ENCODE peak calls at places on chromosomes 12 and 14, in five cellular contexts. O, V, W, T and Q are unnamed samples.

GRCh38 chr12:45934956-45935355 is 55.4 kb downstream of the SCAF11 start:
- DNase-seq in O (no peak), V (no peak), W (no peak), T (no peak), Q (no peak)

GRCh38 chr12:9123741-9124140 is 8.0 kb upstream of the A2M start:
- DNase-seq in O (no peak), V (peak; percentile 77), W (no peak), T (no peak), Q (no peak)

GRCh38 chr12:94536040-94536965 is 76.6 kb upstream of the CEP83 start:
- DNase-seq in O (no peak), V (no peak), W (no peak), T (no peak), Q (no peak)

GRCh38 chr12:131605304-131605829 is 105.5 kb upstream of the SFSWAP start:
- DNase-seq in O (no peak), V (no peak), W (no peak), T (no peak), Q (no peak)

GRCh38 chr12:48765753-48766162 is 23.1 kb downstream of the ADCY6 start:
- DNase-seq in O (peak; percentile 60), V (peak; percentile 26), W (no peak), T (no peak), Q (no peak)

GRCh38 chr12:119061208-119061796 is 80.0 kb downstream of the SRRM4 start:
- DNase-seq in O (peak; percentile 49), V (peak; percentile 19), W (peak; percentile 7), T (no peak), Q (peak; percentile 41)

GRCh38 chr12:120944645-120945217 is 33.6 kb upstream of the HNF1A start:
- DNase-seq in O (peak; percentile 69), V (peak; percentile 44), W (no peak), T (no peak), Q (peak; percentile 35)

GRCh38 chr12:11307143-11307542 is 3.1 kb downstream of the PRB4 start:
- DNase-seq in O (no peak), V (no peak), W (no peak), T (no peak), Q (no peak)

GRCh38 chr12:66620703-66621102 is 58.2 kb downstream of the GRIP1 start:
- DNase-seq in O (no peak), V (no peak), W (no peak), T (no peak), Q (no peak)

GRCh38 chr12:67220065-67220464 is 49.1 kb upstream of the CAND1 start:
- DNase-seq in O (peak; percentile 32), V (no peak), W (no peak), T (no peak), Q (peak; percentile 48)

GRCh38 chr12:117380083-117380482 is 18.7 kb upstream of the NOS1 start:
- DNase-seq in O (no peak), V (no peak), W (no peak), T (no peak), Q (no peak)

GRCh38 chr12:44930972-44931600 is 55.0 kb upstream of the NELL2 start:
- DNase-seq in O (peak; percentile 36), V (peak; percentile 72), W (peak; percentile 34), T (peak; percentile 26), Q (peak; percentile 68)

GRCh38 chr14:61615743-61616523 is 79.4 kb upstream of the HIF1A start:
- DNase-seq in O (no peak), V (no peak), W (peak; percentile 59), T (no peak), Q (no peak)

GRCh38 chr14:56057071-56057865 is 60.9 kb upstream of the PELI2 start:
- DNase-seq in O (no peak), V (no peak), W (peak; percentile 60), T (no peak), Q (no peak)

GRCh38 chr14:80047761-80048160 is 163.5 kb downstream of the DIO2 start:
- DNase-seq in O (no peak), V (no peak), W (no peak), T (no peak), Q (no peak)

DNA sequence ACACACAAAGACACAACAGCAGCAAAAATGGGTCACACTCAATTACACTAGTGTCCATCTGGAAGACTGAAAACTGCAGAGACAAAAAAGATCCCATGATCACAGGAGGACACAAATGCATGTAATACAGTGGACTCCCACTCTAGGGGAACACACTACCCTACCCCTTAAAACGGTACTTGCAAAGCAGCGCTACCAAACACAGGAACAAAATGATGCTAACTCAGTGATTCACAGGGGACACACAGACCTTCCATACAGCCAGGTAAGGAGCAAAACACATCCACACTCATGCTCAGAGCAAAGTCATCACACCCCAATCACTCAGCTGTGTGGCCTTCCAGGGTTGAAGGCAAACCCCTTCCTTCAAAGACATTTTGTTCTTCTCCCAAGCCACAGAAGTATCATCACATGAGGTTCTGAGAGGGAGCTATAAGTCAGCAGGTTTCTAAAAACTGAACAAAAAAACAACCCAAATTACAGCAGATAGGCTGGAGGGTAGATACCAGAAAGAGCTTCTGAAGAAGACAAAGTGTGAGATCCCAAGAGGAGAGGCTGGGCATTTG is 14.8 kb downstream of the SMUG1 start:
- DNase-seq in O (no peak), V (no peak), W (no peak), T (no peak), Q (no peak)
- H3K4me3 ChIP-seq in O (peak overlapping the region; percentile 8), V (no peak overlapping the region), W (no peak overlapping the region), T (peak overlapping the region; percentile 55), Q (no peak overlapping the region)

GRCh38 chr14:36091096-36091495 is 85.4 kb downstream of the PTCSC3 start:
- DNase-seq in O (no peak), V (peak; percentile 89), W (peak; percentile 95), T (peak; percentile 89), Q (peak; percentile 98)
- TF ChIP-seq CTCF in O (no peak), V (no peak), W (no peak), T (no peak), Q (peak; percentile 27)

DNA sequence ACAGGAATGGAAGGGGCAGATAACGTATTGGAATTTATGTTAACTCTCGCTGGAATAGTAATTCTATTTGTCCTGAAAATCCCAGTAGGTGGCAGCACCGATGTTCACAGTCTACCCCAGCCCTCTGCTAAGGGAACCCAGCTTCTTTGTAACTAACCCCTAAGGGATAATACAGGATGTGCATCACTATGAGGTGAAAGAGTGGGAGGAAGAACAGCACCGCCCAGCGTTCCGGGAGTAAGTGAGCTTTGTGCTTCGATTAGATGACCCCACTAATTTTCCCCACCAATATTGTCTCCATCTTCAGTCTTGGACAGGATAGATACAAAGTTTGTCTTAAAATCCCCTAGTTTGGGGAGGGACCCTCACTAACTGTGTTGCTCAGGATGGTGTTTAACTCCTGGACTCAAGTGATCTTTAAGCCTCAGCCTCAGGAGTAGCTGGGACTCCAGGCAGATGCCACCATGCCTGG is 2.7 kb downstream of the SLC2A3 start:
- DNase-seq in O (peak; percentile 95), V (peak; percentile 97), W (peak; percentile 93), T (peak; percentile 81), Q (peak; percentile 90)
- H3K4me3 ChIP-seq in O (peak overlapping the region; percentile 70), V (peak overlapping the region; percentile 83), W (peak overlapping the region; percentile 100), T (peak overlapping the region; percentile 90), Q (no peak overlapping the region)

GRCh38 chr14:105945891-105946290 is 419.5 kb downstream of the TMEM121 start:
- DNase-seq in O (peak; percentile 28), V (no peak), W (no peak), T (no peak), Q (no peak)
- TF ChIP-seq CTCF in O (peak; percentile 24), V (no peak), W (no peak), T (no peak), Q (no peak)

DNA sequence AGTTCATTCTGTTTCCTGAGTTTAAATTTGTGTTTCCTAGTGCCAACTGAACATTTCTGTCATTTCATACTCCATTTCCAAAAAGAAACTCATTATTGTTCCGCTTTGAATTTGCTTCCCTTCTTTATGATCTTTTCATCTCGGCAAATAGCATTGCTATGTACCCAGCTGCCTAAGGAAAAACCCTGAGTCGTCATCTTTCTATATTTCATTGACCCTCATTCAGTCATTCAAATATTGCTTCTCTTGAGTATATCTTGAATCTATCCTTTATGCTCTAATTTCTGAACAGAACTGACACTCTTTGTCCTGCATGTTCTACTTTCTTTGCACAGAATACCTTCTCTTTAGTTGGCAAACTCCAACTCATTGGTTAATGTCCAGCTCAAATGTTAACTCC is 35.9 kb downstream of the ADIPOR2 start:
- DNase-seq in O (no peak), V (no peak), W (no peak), T (no peak), Q (no peak)
- H3K4me3 ChIP-seq in O (no peak overlapping the region), V (no peak overlapping the region), W (no peak overlapping the region), T (no peak overlapping the region), Q (no peak overlapping the region)

GRCh38 chr12:2682301-2683282 is 112.2 kb upstream of the FKBP4 start:
- DNase-seq in O (peak; percentile 31), V (peak; percentile 54), W (peak; percentile 20), T (no peak), Q (peak; percentile 15)
- TF ChIP-seq CTCF in O (peak; percentile 36), V (peak; percentile 32), W (peak; percentile 35), T (peak; percentile 50), Q (peak; percentile 35)

GRCh38 chr12:51591020-51591901 is at the start of gene SCN8A:
- DNase-seq in O (peak; percentile 38), V (peak; percentile 32), W (peak; percentile 39), T (no peak), Q (no peak)
- H3K4me3 ChIP-seq in O (peak within 1 kb of the TSS; percentile 52), V (peak within 1 kb of the TSS; percentile 85), W (peak within 1 kb of the TSS; percentile 85), T (peak within 1 kb of the TSS; percentile 90), Q (peak within 1 kb of the TSS; percentile 10)

GRCh38 chr12:57736743-57737466 is 1.6 kb downstream of the AGAP2 start:
- DNase-seq in O (no peak), V (no peak), W (no peak), T (no peak), Q (no peak)

GRCh38 chr12:57734586-57734985 is 4.0 kb downstream of the AGAP2 start:
- DNase-seq in O (no peak), V (no peak), W (no peak), T (no peak), Q (no peak)

GRCh38 chr12:57735198-57735855 is 3.2 kb downstream of the AGAP2 start:
- DNase-seq in O (no peak), V (no peak), W (no peak), T (no peak), Q (no peak)

GRCh38 chr12:57737467-57738141 is 938 bp downstream of the AGAP2 start:
- DNase-seq in O (no peak), V (no peak), W (no peak), T (no peak), Q (no peak)

DNA sequence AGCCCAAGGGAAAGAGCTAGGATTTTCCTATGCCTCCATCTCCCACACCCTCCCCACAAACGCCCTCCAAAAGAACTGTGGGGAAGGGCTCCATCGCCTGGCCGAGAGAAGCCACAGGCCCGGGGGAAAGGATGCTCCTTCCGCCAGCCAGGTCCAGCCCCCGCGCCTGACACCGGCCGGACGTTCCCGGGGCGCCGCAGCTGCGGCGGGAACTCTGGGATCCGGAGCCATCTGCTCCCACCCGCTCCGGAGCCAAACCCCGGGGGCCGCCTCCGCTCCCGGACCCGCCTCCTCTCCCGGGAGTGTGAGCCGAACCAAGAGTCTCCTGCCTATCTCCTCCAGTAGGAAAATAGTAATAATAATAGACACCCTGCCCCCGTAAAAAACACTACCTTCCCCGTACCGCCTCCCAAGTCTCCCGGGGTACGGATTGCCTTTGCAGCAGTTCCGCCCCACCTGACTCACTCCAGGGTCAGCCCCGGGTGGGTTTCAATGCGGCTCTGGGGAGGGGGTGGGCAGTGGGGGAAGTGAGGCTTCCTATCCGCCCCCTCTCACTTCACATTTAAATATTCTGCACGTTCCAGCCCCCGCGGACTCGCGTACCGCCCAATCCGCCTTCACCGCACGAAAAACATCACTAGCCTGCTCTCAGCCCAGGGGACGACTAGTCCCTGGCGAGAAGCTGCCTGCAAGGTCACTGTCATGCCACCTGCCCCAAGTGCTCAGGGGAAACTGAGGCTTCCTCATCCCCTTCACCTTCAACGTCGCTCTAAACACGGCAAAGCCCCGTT is 2.4 kb downstream of the AGAP2 start:
- DNase-seq in O (no peak), V (no peak), W (no peak), T (no peak), Q (no peak)
- TF ChIP-seq CTCF in O (no peak), V (peak; percentile 19), W (no peak), T (peak; percentile 68), Q (peak; percentile 21)